ENCODE peak calls at places on chromosomes 12 and 14, in nine cellular contexts. D is left ventricle myocardium inferior; I is heart left ventricle; T is breast epithelium; C is effector memory CD4-positive, alpha-beta T cell; E is foreskin fibroblast; N is adrenal gland; L is prostate gland; Y is fibroblast of pulmonary artery. M is an unnamed sample.

GRCh38 chr12:79873223-79873622 is 61.7 kb downstream of the PPP1R12A start:
- DNase-seq in T (no peak), E (no peak), N (no peak), I (no peak), Y (no peak), L (no peak), C (no peak), D (no peak), M (no peak)

GRCh38 chr12:55732288-55732687 is 3.5 kb upstream of the CD63 start:
- DNase-seq in I (no peak), T (no peak), D (no peak), Y (no peak), E (no peak), C (no peak), L (no peak), N (no peak), M (no peak)

GRCh38 chr14:80310950-80311349 is 99.6 kb upstream of the DIO2 start:
- DNase-seq in C (no peak), L (no peak), D (no peak), T (no peak), I (no peak), N (no peak), Y (peak; percentile 55), E (peak; percentile 28), M (peak; percentile 32)

GRCh38 chr12:98373019-98373554 is 142.3 kb upstream of the TMPO start:
- DNase-seq in C (no peak), Y (peak; percentile 73), I (no peak), E (peak; percentile 10), D (no peak), T (no peak), L (no peak), N (peak; percentile 14), M (no peak)

GRCh38 chr14:105010891-105011291 is 10.0 kb downstream of the CDCA4 start:
- DNase-seq in Y (no peak), E (no peak), C (no peak), N (no peak), T (no peak), L (no peak), I (no peak), D (no peak), M (no peak)

GRCh38 chr14:96274122-96274910 is 18.3 kb downstream of the BDKRB1 start:
- DNase-seq in T (no peak), I (no peak), C (no peak), N (no peak), Y (peak; percentile 40), L (no peak), E (peak; percentile 81), D (no peak), M (peak; percentile 65)

GRCh38 chr12:10018390-10018789 is 8.0 kb downstream of the CLEC12B start:
- DNase-seq in L (peak; percentile 15), N (no peak), Y (peak; percentile 46), E (no peak), C (no peak), D (no peak), T (no peak), I (no peak), M (no peak)

GRCh38 chr12:75908961-75909699 is 122.4 kb downstream of the PHLDA1 start:
- DNase-seq in E (peak; percentile 68), C (no peak), I (peak; percentile 90), N (peak; percentile 71), L (peak; percentile 81), T (peak; percentile 66), Y (peak; percentile 94), D (peak; percentile 78), M (peak; percentile 93)

GRCh38 chr12:124995200-124995961 is 1.9 kb downstream of the BRI3BP start:
- DNase-seq in L (no peak), D (no peak), Y (no peak), T (no peak), C (no peak), I (no peak), N (no peak), E (no peak), M (no peak)

GRCh38 chr12:120075034-120075616 is 41.4 kb downstream of the RAB35 start:
- DNase-seq in C (no peak), Y (no peak), D (no peak), L (no peak), I (no peak), T (no peak), E (no peak), N (no peak), M (no peak)

GRCh38 chr12:62291888-62292760 is 31.9 kb downstream of the USP15 start:
- DNase-seq in E (peak; percentile 10), I (peak; percentile 19), Y (no peak), T (no peak), L (no peak), D (no peak), C (no peak), N (no peak), M (no peak)

GRCh38 chr12:52946797-52947547 is 1.9 kb upstream of the KRT18 start:
- DNase-seq in N (no peak), D (no peak), C (no peak), Y (no peak), I (no peak), L (no peak), E (no peak), T (no peak), M (no peak)
- H3K4me3 ChIP-seq in N (no peak overlapping the region), D (no peak overlapping the region), C (no peak overlapping the region), Y (no peak overlapping the region), I (no peak overlapping the region), L (no peak overlapping the region), E (no peak overlapping the region), T (no peak overlapping the region), M (no peak overlapping the region)

GRCh38 chr14:33948143-33948962 is 2.5 kb downstream of the EGLN3 start:
- DNase-seq in N (no peak), D (no peak), C (no peak), Y (no peak), I (no peak), T (no peak), L (no peak), E (no peak), M (no peak)
- H3K4me3 ChIP-seq in N (no peak overlapping the region), D (peak overlapping the region; percentile 96), C (no peak overlapping the region), Y (no peak overlapping the region), I (peak overlapping the region; percentile 87), T (peak overlapping the region; percentile 90), L (no peak overlapping the region), E (no peak overlapping the region), M (peak overlapping the region; percentile 66)

DNA sequence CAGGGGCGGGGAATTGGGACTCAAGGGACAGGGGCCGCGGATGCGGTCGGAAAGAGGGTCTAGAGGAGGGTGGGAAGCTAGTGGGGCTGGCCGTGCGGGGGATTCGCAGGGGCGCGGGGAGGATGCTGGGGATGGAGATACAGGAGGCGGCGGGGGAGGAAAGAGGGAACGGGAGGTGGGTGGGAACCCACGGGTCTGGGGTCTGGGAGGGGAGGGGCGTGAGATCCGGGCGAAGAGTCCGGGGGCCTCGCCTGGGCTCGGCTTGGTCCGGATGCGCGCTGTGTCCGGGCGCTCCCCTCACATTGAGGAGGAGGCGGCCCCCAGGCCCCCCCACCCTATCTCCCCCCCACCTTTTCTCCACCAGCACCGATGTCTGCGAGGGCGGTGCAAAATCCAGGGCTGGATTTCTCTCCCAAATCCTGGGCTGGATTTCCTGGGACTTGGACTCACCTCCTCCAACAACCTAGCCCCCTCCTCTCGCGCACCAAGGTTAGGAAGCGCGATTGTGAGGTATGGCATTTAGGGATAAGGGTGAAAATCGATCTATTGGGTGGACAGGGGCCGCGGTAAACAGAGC is at the start of gene AGAP2:
- DNase-seq in C (no peak), N (no peak), Y (no peak), I (no peak), T (no peak), L (no peak), E (no peak), D (no peak), M (no peak)
- H3K4me3 ChIP-seq in C (no peak within 1 kb of the TSS), N (no peak within 1 kb of the TSS), Y (peak within 1 kb of the TSS; percentile 17), I (peak within 1 kb of the TSS; percentile 40), T (peak within 1 kb of the TSS; percentile 67), L (peak within 1 kb of the TSS; percentile 13), E (peak within 1 kb of the TSS; percentile 17), D (peak within 1 kb of the TSS; percentile 68), M (peak within 1 kb of the TSS; percentile 42)

DNA sequence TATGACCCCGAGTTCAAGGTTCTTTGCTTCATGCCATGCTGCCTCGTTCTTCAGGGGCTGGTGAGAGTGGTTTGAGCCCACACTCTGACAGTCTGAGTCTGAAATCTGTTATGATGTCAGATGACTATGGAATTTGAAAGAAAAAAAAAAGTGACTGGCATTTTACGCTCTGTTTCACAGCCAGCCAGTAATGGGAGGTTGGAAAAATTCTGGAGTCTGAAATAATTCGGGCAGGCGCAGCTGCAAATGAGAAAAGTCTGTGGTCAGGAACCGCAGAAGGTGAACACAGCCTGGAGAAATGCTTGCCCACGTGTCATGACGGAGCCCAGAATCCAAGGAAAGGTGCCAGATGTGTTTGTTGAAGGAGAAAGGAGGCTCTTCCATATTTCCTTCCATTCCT is 269.8 kb upstream of the PWP1 start:
- DNase-seq in L (no peak), D (no peak), E (peak; percentile 12), I (no peak), C (no peak), N (no peak), Y (no peak), T (peak; percentile 67), M (no peak)
- H3K4me3 ChIP-seq in L (no peak overlapping the region), D (no peak overlapping the region), E (no peak overlapping the region), I (no peak overlapping the region), C (no peak overlapping the region), N (no peak overlapping the region), Y (no peak overlapping the region), T (no peak overlapping the region), M (no peak overlapping the region)

GRCh38 chr12:56836317-56836716 is 73.2 kb downstream of the HSD17B6 start:
- DNase-seq in L (peak; percentile 44), N (peak; percentile 43), D (peak; percentile 19), C (no peak), Y (peak; percentile 26), T (peak; percentile 37), I (peak; percentile 27), E (peak; percentile 18), M (peak; percentile 20)
- H3K4me3 ChIP-seq in L (no peak overlapping the region), N (no peak overlapping the region), D (no peak overlapping the region), C (no peak overlapping the region), Y (no peak overlapping the region), T (no peak overlapping the region), I (no peak overlapping the region), E (no peak overlapping the region), M (no peak overlapping the region)

DNA sequence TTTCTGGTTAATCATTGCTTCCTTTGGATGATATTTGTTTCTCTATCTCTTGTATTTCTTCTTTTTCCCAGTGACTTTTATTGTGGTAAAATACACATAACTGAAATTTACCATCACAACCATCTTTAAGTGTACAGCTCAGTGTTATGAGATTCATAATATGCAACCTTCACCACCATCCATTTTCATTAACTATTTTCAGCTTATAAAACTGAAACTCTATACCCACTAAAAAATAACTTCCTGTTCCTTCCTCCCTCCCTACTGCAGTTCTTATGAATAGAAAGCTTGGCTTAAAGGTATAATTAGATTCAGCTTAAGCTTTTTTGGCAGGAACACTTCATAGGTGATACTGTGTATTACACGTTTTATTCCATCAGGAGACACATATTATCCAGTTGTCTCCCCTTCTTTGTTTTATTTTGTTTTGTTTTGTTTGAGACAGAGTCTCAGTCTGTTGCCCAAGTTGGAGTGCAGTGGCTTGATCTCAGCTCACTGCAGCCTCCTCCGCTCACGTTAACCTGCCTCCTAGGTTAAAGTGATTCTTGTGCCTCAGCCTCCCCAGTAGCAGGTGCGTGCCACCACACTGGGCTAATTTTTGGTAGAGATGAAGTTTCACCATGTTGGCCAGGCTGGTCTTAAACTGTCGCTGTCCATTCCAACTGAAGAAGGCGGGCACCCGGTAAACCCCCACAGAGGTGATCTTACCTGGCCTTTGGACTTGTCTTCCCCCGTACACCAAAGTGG is 45.1 kb downstream of the NOPCHAP1 start:
- DNase-seq in L (no peak), D (no peak), I (no peak), C (no peak), T (no peak), E (no peak), Y (no peak), N (no peak), M (no peak)
- H3K4me3 ChIP-seq in L (no peak overlapping the region), D (no peak overlapping the region), I (no peak overlapping the region), C (no peak overlapping the region), T (no peak overlapping the region), E (no peak overlapping the region), Y (no peak overlapping the region), N (no peak overlapping the region), M (no peak overlapping the region)